ENCODE peak calls at places on chromosomes 1 and 21, in five cellular contexts. H is fibroblast of lung, A is A549, X is K562, N is hepatocyte. W is an unnamed sample.

GRCh38 chr1:151798571-151798970 is 6.6 kb downstream of the LINGO4 start:
- DNase-seq in H (no peak), A (no peak), X (no peak), N (no peak), W (no peak)

GRCh38 chr1:162676087-162676486 is 43.8 kb downstream of the DDR2 start:
- DNase-seq in H (peak; percentile 87), A (no peak), X (no peak), N (peak; percentile 33), W (no peak)

GRCh38 chr1:18883079-18883478 is 19.3 kb downstream of the ALDH4A1 start:
- DNase-seq in H (no peak), A (no peak), X (no peak), N (no peak), W (peak; percentile 23)

GRCh38 chr1:112618114-112618720 is 724 bp downstream of the ST7L start:
- DNase-seq in H (peak; percentile 42), A (no peak), X (no peak), N (peak; percentile 17), W (peak; percentile 71)

GRCh38 chr1:176073524-176074157 is 133.4 kb downstream of the COP1 start:
- DNase-seq in H (peak; percentile 61), A (peak; percentile 43), X (peak; percentile 52), N (peak; percentile 83), W (peak; percentile 71)

GRCh38 chr1:59384443-59384842 is 87.5 kb downstream of the FGGY start:
- DNase-seq in H (no peak), A (no peak), X (no peak), N (no peak), W (no peak)

GRCh38 chr1:43067856-43068751 is 104.0 kb downstream of the EBNA1BP2 start:
- DNase-seq in H (peak; percentile 10), A (no peak), X (no peak), N (no peak), W (peak; percentile 87)

GRCh38 chr1:19363526-19364152 is 51.5 kb downstream of the SLC66A1 start:
- DNase-seq in H (no peak), A (no peak), X (no peak), N (no peak), W (peak; percentile 57)

GRCh38 chr1:86239490-86239889 is 82.9 kb upstream of the COL24A1 start:
- DNase-seq in H (no peak), A (no peak), X (no peak), N (no peak), W (no peak)

GRCh38 chr1:67060811-67061218 is 6.9 kb upstream of the SLC35D1 start:
- DNase-seq in H (peak; percentile 99), A (peak; percentile 32), X (no peak), N (peak; percentile 68), W (peak; percentile 84)

GRCh38 chr1:76726251-76726650 is 141.0 kb upstream of the ST6GALNAC5 start:
- DNase-seq in H (no peak), A (no peak), X (no peak), N (no peak), W (no peak)

GRCh38 chr1:222392571-222392970 is 155.3 kb downstream of the HHIPL2 start:
- DNase-seq in H (peak; percentile 90), A (no peak), X (no peak), N (no peak), W (peak; percentile 68)

GRCh38 chr1:210252621-210253041 is 20.0 kb downstream of the SERTAD4 start:
- DNase-seq in H (no peak), A (no peak), X (no peak), N (peak; percentile 51), W (no peak)

GRCh38 chr1:18312961-18313360 is 167.8 kb upstream of the KLHDC7A start:
- DNase-seq in H (no peak), A (no peak), X (no peak), N (no peak), W (no peak)

GRCh38 chr1:156488566-156489165 is 11.9 kb downstream of the MEF2D start:
- DNase-seq in H (no peak), A (no peak), X (no peak), N (no peak), W (no peak)

GRCh38 chr1:99849413-99849743 is 783 bp upstream of the AGL start:
- DNase-seq in H (no peak), A (no peak), X (peak; percentile 30), N (peak; percentile 16), W (no peak)

GRCh38 chr1:23148084-23148483 is 20.6 kb downstream of the LUZP1 start:
- DNase-seq in H (peak; percentile 17), A (no peak), X (no peak), N (no peak), W (no peak)

GRCh38 chr21:24716306-24716918 is 890.9 kb downstream of the MRPL39 start:
- DNase-seq in H (no peak), A (no peak), X (no peak), N (no peak), W (no peak)

GRCh38 chr1:3778590-3779264 is 6.2 kb downstream of the SMIM1 start:
- DNase-seq in H (no peak), A (no peak), X (no peak), N (no peak), W (peak; percentile 83)

GRCh38 chr1:85577421-85578320 is 2.9 kb upstream of the CCN1 start:
- DNase-seq in H (no peak), A (no peak), X (no peak), N (peak; percentile 65), W (peak; percentile 87)

GRCh38 chr1:225425211-225425786 is 2.5 kb downstream of the LBR start:
- DNase-seq in H (peak; percentile 68), A (no peak), X (no peak), N (no peak), W (peak; percentile 86)

GRCh38 chr1:58936973-58937372 is 153.1 kb upstream of the JUN start:
- DNase-seq in H (no peak), A (no peak), X (no peak), N (no peak), W (no peak)

GRCh38 chr1:11484321-11484655 is 5.3 kb downstream of the DISP3 start:
- DNase-seq in H (no peak), A (no peak), X (no peak), N (no peak), W (no peak)

GRCh38 chr1:9302745-9303524 is 10.2 kb downstream of the SPSB1 start:
- DNase-seq in H (peak; percentile 98), A (no peak), X (no peak), N (peak; percentile 68), W (peak; percentile 94)

GRCh38 chr1:94270801-94271203 is 33.4 kb upstream of the ARHGAP29 start:
- DNase-seq in H (peak; percentile 93), A (no peak), X (no peak), N (no peak), W (no peak)

GRCh38 chr1:24383381-24383940 is 30.1 kb downstream of the STPG1 start:
- DNase-seq in H (no peak), A (no peak), X (no peak), N (no peak), W (no peak)

GRCh38 chr1:228490120-228491078 is 3.2 kb downstream of the RNF187 start:
- DNase-seq in H (no peak), A (no peak), X (no peak), N (no peak), W (no peak)
- H3K4me2 ChIP-seq in H (no peak overlapping the region), A (peak overlapping the region; percentile 40), X (peak overlapping the region; percentile 50), N (no peak overlapping the region), W (no peak overlapping the region)

DNA sequence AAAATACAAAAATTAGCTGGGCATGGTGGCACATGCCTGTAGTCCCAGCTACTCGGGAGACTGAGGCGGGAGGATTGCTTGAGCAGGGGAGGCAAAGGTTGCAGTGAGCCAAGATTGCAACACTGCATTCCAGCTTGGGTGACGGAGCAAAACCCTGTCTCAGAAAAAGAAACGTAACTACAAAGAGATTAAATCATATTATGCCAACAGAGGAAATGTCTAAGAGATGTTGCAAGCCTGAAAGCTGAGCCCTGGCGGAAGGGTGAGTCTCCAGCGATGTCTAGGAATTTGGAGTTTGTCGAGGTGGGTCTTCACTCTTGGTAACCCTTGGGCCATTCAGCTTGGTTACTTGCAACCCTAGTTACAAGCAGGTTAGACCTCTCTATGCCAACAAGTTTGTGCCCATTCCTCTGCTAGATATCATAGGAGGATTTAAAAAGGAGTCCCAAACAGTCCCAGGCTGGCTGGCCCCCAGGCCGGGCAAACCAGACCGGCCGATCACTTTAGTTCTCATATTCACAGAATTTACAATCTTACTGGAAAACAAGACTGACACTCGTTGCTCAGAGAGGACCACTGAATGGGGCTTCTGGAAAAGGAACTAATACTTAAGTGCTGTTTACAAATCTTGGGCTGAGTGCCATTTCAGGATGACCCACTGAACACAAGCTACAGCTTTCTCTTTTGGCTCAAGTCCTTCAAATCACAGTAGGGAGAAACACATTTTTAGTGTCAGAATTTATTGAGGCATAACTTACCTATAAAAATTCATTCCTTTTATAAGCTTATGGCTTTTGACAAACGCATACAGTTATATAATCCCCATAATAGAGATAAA is 27.1 kb downstream of the SLC30A1 start:
- DNase-seq in H (peak; percentile 84), A (no peak), X (no peak), N (peak; percentile 26), W (peak; percentile 79)
- H3K4me2 ChIP-seq in H (peak overlapping the region; percentile 62), A (peak overlapping the region; percentile 52), X (no peak overlapping the region), N (peak overlapping the region; percentile 10), W (peak overlapping the region; percentile 82)

GRCh38 chr1:207031632-207032258 is 811 bp downstream of the C1orf116 start:
- DNase-seq in H (no peak), A (no peak), X (no peak), N (no peak), W (peak; percentile 0)
- H3K4me2 ChIP-seq in H (no peak overlapping the region), A (peak overlapping the region; percentile 77), X (peak overlapping the region; percentile 59), N (peak overlapping the region; percentile 77), W (no peak overlapping the region)

GRCh38 chr1:109677459-109677858 is 9.6 kb downstream of the GSTM2 start:
- DNase-seq in H (no peak), A (no peak), X (peak; percentile 1), N (no peak), W (no peak)
- H3K4me2 ChIP-seq in H (no peak overlapping the region), A (no peak overlapping the region), X (no peak overlapping the region), N (no peak overlapping the region), W (no peak overlapping the region)

GRCh38 chr1:97999320-97999719 is 78.5 kb upstream of the DPYD start:
- DNase-seq in H (peak; percentile 98), A (no peak), X (no peak), N (no peak), W (no peak)

GRCh38 chr1:98001764-98002163 is 80.9 kb upstream of the DPYD start:
- DNase-seq in H (no peak), A (no peak), X (no peak), N (no peak), W (no peak)

GRCh38 chr1:98002288-98002687 is 81.5 kb upstream of the DPYD start:
- DNase-seq in H (no peak), A (no peak), X (no peak), N (no peak), W (no peak)

GRCh38 chr1:98005326-98006010 is 84.6 kb upstream of the DPYD start:
- DNase-seq in H (peak; percentile 65), A (peak; percentile 1), X (no peak), N (no peak), W (no peak)

GRCh38 chr1:98003442-98003841 is 82.6 kb upstream of the DPYD start:
- DNase-seq in H (no peak), A (no peak), X (no peak), N (peak; percentile 5), W (no peak)
- H3K4me2 ChIP-seq in H (no peak overlapping the region), A (peak overlapping the region; percentile 77), X (no peak overlapping the region), N (peak overlapping the region; percentile 19), W (no peak overlapping the region)

GRCh38 chr1:8239039-8239305 is 78.9 kb upstream of the SLC45A1 start:
- DNase-seq in H (peak; percentile 63), A (no peak), X (no peak), N (no peak), W (no peak)
- H3K4me2 ChIP-seq in H (no peak overlapping the region), A (peak overlapping the region; percentile 65), X (no peak overlapping the region), N (no peak overlapping the region), W (peak overlapping the region; percentile 58)

GRCh38 chr1:29383972-29384371 is 147.7 kb downstream of the PTPRU start:
- DNase-seq in H (peak; percentile 60), A (no peak), X (no peak), N (no peak), W (peak; percentile 82)
- H3K4me2 ChIP-seq in H (no peak overlapping the region), A (no peak overlapping the region), X (no peak overlapping the region), N (no peak overlapping the region), W (peak overlapping the region; percentile 38)

W was measured in osteoblast.